ENCODE peak calls at places on chromosomes 2 and 18, in four cellular contexts. R is esophagus muscularis mucosa, L is T-cell, A is body of pancreas. K is an unnamed sample.
A peak's percentile ranks its signal among the peaks of the same experiment; 100 is the strongest.

GRCh38 chr18:42310956-42311355 is 355.9 kb downstream of the PIK3C3 start:
- DNase-seq in R (no peak), L (no peak), A (no peak), K (no peak)

GRCh38 chr2:12173271-12173942 is 427.0 kb downstream of the LPIN1 start:
- DNase-seq in R (no peak), L (no peak), A (no peak), K (no peak)

GRCh38 chr2:218216674-218217365 is at the start of gene ARPC2:
- DNase-seq in R (peak; percentile 98), L (peak; percentile 95), A (peak; percentile 91), K (peak; percentile 95)

GRCh38 chr18:55422456-55423185 is 165.4 kb downstream of the TCF4 start:
- DNase-seq in R (no peak), L (no peak), A (no peak), K (no peak)

GRCh38 chr2:9146656-9147055 is 60.0 kb upstream of the ASAP2 start:
- DNase-seq in R (no peak), L (no peak), A (no peak), K (no peak)

GRCh38 chr2:222711315-222711940 is 40.0 kb downstream of the MOGAT1 start:
- DNase-seq in R (no peak), L (no peak), A (no peak), K (no peak)

GRCh38 chr18:2826581-2826980 is 20.2 kb upstream of the EMILIN2 start:
- DNase-seq in R (peak; percentile 90), L (no peak), A (no peak), K (no peak)

GRCh38 chr2:127591221-127591923 is 54.6 kb upstream of the GPR17 start:
- DNase-seq in R (no peak), L (peak; percentile 55), A (peak; percentile 33), K (peak; percentile 71)

GRCh38 chr18:36350211-36350610 is 52.7 kb downstream of the FHOD3 start:
- DNase-seq in R (peak; percentile 88), L (no peak), A (no peak), K (no peak)

GRCh38 chr2:8536686-8537571 is 144.9 kb upstream of the ID2 start:
- DNase-seq in R (no peak), L (no peak), A (no peak), K (no peak)

GRCh38 chr2:196792865-196793264 is 6.6 kb downstream of the GTF3C3 start:
- DNase-seq in R (no peak), L (no peak), A (no peak), K (no peak)

GRCh38 chr2:9984217-9984739 is 32.8 kb downstream of the GRHL1 start:
- DNase-seq in R (no peak), L (no peak), A (no peak), K (no peak)

GRCh38 chr2:215554689-215555088 is 118.8 kb upstream of the FN1 start:
- DNase-seq in R (no peak), L (no peak), A (no peak), K (no peak)

GRCh38 chr2:69138793-69139510 is 126.0 kb downstream of the ANTXR1 start:
- DNase-seq in R (no peak), L (no peak), A (no peak), K (peak; percentile 15)

GRCh38 chr2:12923907-12924610 is 207.3 kb downstream of the TRIB2 start:
- DNase-seq in R (no peak), L (no peak), A (no peak), K (no peak)

GRCh38 chr18:50161806-50162205 is 33.1 kb downstream of the MYO5B start:
- DNase-seq in R (no peak), L (no peak), A (no peak), K (peak; percentile 68)

GRCh38 chr18:2108581-2108980 is 462.7 kb downstream of the METTL4 start:
- DNase-seq in R (no peak), L (no peak), A (no peak), K (no peak)

GRCh38 chr2:100616841-100617390 is 54.1 kb downstream of the PDCL3 start:
- DNase-seq in R (peak; percentile 75), L (no peak), A (no peak), K (no peak)

GRCh38 chr2:236971919-236972381 is 113.7 kb upstream of the COPS8 start:
- DNase-seq in R (no peak), L (no peak), A (no peak), K (no peak)

GRCh38 chr18:79598885-79599175 is 80.8 kb upstream of the CTDP1 start:
- DNase-seq in R (no peak), L (no peak), A (no peak), K (no peak)

GRCh38 chr18:3332376-3332775 is 70.4 kb downstream of the MYL12B start:
- DNase-seq in R (no peak), L (no peak), A (no peak), K (no peak)

GRCh38 chr2:36820942-36821605 is 124.6 kb downstream of the VIT start:
- DNase-seq in R (no peak), L (no peak), A (no peak), K (no peak)

GRCh38 chr2:129199501-129199900 is 780.0 kb upstream of the RAB6C start:
- DNase-seq in R (no peak), L (no peak), A (no peak), K (no peak)

GRCh38 chr2:186695081-186695756 is 1.4 kb downstream of the FAM171B start:
- DNase-seq in R (no peak), L (no peak), A (no peak), K (no peak)

GRCh38 chr18:9609190-9609589 is 5.2 kb downstream of the PPP4R1 start:
- DNase-seq in R (no peak), L (no peak), A (no peak), K (no peak)

GRCh38 chr2:28755411-28755810 is 3.8 kb downstream of the PPP1CB start:
- DNase-seq in R (no peak), L (no peak), A (no peak), K (no peak)

GRCh38 chr2:3608373-3609278 is 13.7 kb downstream of the COLEC11 start:
- DNase-seq in R (no peak), L (no peak), A (no peak), K (no peak)

GRCh38 chr2:241272722-241273551 is 42.5 kb downstream of the HDLBP start:
- DNase-seq in R (peak; percentile 94), L (no peak), A (peak; percentile 59), K (peak; percentile 59)

GRCh38 chr2:144151877-144152276 is 368.0 kb downstream of the ZEB2 start:
- DNase-seq in R (no peak), L (no peak), A (no peak), K (no peak)

GRCh38 chr18:60196818-60197217 is 175.8 kb downstream of the MC4R start:
- DNase-seq in R (no peak), L (no peak), A (no peak), K (no peak)

GRCh38 chr2:132797551-132797950 is 127.5 kb upstream of the LYPD1 start:
- DNase-seq in R (no peak), L (no peak), A (no peak), K (no peak)

GRCh38 chr2:118847447-118848172 is at the start of gene EN1:
- DNase-seq in R (no peak), L (no peak), A (no peak), K (peak; percentile 61)